ENCODE peak calls at places on chromosome 17, in four cellular contexts. Y is CD4-positive, alpha-beta T cell; V is adipocyte; T is stomach. L is an unnamed sample.

GRCh38 chr17:73205326-73205980 is 12.6 kb downstream of the COG1 start:
- DNase-seq in Y (no peak), V (no peak), T (no peak), L (no peak)

GRCh38 chr17:46983782-46984181 is 4.7 kb upstream of the RPRML start:
- DNase-seq in V (no peak), T (no peak), Y (no peak), L (no peak)

GRCh38 chr17:83062011-83062817 is 17.2 kb upstream of the METRNL start:
- DNase-seq in Y (no peak), T (no peak), V (no peak), L (no peak)

GRCh38 chr17:34892864-34893263 is 68.4 kb downstream of the CCT6B start:
- DNase-seq in T (no peak), V (no peak), Y (no peak), L (no peak)

GRCh38 chr17:4405699-4406098 is 28.0 kb upstream of the SPNS3 start:
- DNase-seq in V (no peak), Y (no peak), T (no peak), L (no peak)

GRCh38 chr17:76414334-76415295 is 30.2 kb downstream of the SPHK1 start:
- DNase-seq in T (peak; percentile 79), Y (no peak), V (peak; percentile 47), L (peak; percentile 44)

GRCh38 chr17:49146620-49147306 is 14.2 kb downstream of the B4GALNT2 start:
- DNase-seq in V (peak; percentile 91), Y (no peak), T (no peak), L (peak; percentile 90)

GRCh38 chr17:556431-556995 is 158.1 kb downstream of the VPS53 start:
- DNase-seq in Y (no peak), T (no peak), V (no peak), L (no peak)

GRCh38 chr17:30351730-30352129 is 17.9 kb upstream of the TMIGD1 start:
- DNase-seq in V (no peak), T (no peak), Y (no peak), L (no peak)

GRCh38 chr17:81648013-81648706 is 8.2 kb downstream of the PDE6G start:
- DNase-seq in T (no peak), Y (no peak), V (no peak), L (no peak)
- H3K27me3 ChIP-seq in T (peaks cover 41% of the 10 kb centered on the region), Y (peaks cover 22% of the 10 kb centered on the region), V (peaks cover 18% of the 10 kb centered on the region), L (peaks cover 22% of the 10 kb centered on the region)

DNA sequence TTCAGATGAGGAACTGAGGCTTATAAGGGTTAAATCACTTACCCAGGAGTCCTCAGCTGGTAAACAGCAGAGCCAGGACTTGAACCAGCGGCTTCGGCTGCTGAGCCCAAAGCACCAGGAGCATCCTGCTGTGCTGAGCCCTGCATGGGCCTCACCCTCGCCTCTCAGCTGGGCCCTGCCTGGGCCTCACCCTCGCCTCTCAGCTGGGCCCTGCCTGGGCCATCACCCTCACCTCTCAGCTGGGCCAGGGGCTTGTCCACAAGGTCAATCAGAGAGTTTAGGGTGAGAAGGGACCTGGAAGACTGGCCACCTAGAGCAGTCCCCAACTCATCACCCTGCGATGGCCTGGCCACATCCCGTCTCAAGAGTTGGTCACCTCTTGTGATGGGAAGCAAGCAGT is 4.2 kb downstream of the STAC2 start:
- DNase-seq in T (no peak), Y (no peak), V (no peak), L (no peak)
- H3K27me3 ChIP-seq in T (peaks cover 30% of the 10 kb centered on the region), Y (peaks cover 31% of the 10 kb centered on the region), V (peaks cover 16% of the 10 kb centered on the region), L (peaks cover 44% of the 10 kb centered on the region)

GRCh38 chr17:45106101-45106500 is 26.2 kb downstream of the PLCD3 start:
- DNase-seq in T (no peak), V (no peak), Y (no peak), L (no peak)
- H3K27me3 ChIP-seq in T (no peaks in the 10 kb centered on the region), V (no peaks in the 10 kb centered on the region), Y (no peaks in the 10 kb centered on the region), L (no peaks in the 10 kb centered on the region)

GRCh38 chr17:37737971-37738370 is 6.9 kb downstream of the HNF1B start:
- DNase-seq in Y (no peak), T (no peak), V (peak; percentile 76), L (no peak)
- H3K27me3 ChIP-seq in Y (peaks cover 60% of the 10 kb centered on the region), T (peaks cover 26% of the 10 kb centered on the region), V (peaks cover 72% of the 10 kb centered on the region), L (peaks cover 57% of the 10 kb centered on the region)

GRCh38 chr17:64779344-64780095 is 117.4 kb upstream of the SMURF2 start:
- DNase-seq in V (no peak), T (no peak), Y (no peak), L (no peak)
- H3K27me3 ChIP-seq in V (no peaks in the 10 kb centered on the region), T (peaks cover 45% of the 10 kb centered on the region), Y (no peaks in the 10 kb centered on the region), L (no peaks in the 10 kb centered on the region)

GRCh38 chr17:36485805-36486203 is 677 bp upstream of the ZNHIT3 start:
- DNase-seq in V (no peak), T (no peak), Y (no peak), L (no peak)

GRCh38 chr17:36485027-36485426 is 1.5 kb upstream of the ZNHIT3 start:
- DNase-seq in V (no peak), Y (no peak), T (no peak), L (no peak)

GRCh38 chr17:36482611-36483504 is 3.6 kb upstream of the ZNHIT3 start:
- DNase-seq in T (peak; percentile 91), V (peak; percentile 90), Y (peak; percentile 51), L (peak; percentile 82)

GRCh38 chr17:36486204-36487194 is at the start of gene ZNHIT3:
- DNase-seq in V (peak; percentile 98), T (peak; percentile 93), Y (peak; percentile 86), L (peak; percentile 94)

GRCh38 chr17:36481829-36482228 is 4.7 kb upstream of the ZNHIT3 start:
- DNase-seq in V (no peak), T (no peak), Y (no peak), L (no peak)
- H3K27me3 ChIP-seq in V (peaks cover 26% of the 10 kb centered on the region), T (peaks cover 5% of the 10 kb centered on the region), Y (peaks cover 11% of the 10 kb centered on the region), L (peaks cover 11% of the 10 kb centered on the region)

GRCh38 chr17:74461646-74462045 is 4.8 kb upstream of the CD300A start:
- DNase-seq in T (no peak), V (no peak), Y (no peak), L (no peak)

GRCh38 chr17:74460996-74461395 is 5.4 kb upstream of the CD300A start:
- DNase-seq in T (no peak), Y (no peak), V (no peak), L (no peak)

GRCh38 chr17:74458835-74459234 is 7.6 kb upstream of the CD300A start:
- DNase-seq in V (no peak), T (no peak), Y (no peak), L (no peak)

GRCh38 chr17:74457820-74458166 is 8.6 kb upstream of the CD300A start:
- DNase-seq in Y (no peak), V (no peak), T (no peak), L (no peak)

DNA sequence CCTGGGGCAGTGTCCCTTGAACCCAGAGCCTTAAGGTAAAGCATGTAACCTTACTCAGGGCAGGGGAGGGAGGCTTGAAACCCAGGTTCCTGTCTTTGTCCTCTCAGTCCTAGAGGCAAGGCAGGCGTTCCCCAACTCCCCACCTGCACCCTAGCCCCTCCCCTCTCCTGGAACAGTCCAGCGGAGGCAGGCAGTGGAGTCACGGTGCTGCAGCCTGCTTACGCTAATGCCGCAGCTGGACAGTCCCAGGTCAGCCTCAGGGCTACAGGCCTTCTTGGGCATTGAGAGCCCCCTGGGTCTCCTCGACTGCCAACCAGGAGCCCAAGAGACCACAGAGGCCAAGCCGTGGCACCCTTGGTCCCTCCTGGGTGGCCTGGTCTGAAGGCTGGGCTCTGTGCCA is 6.8 kb upstream of the CD300A start:
- DNase-seq in Y (no peak), V (no peak), T (no peak), L (no peak)
- H3K27me3 ChIP-seq in Y (no peaks in the 10 kb centered on the region), V (peaks cover 37% of the 10 kb centered on the region), T (no peaks in the 10 kb centered on the region), L (no peaks in the 10 kb centered on the region)

GRCh38 chr17:45751466-45751865 is 32.7 kb upstream of the CRHR1 start:
- DNase-seq in Y (no peak), V (no peak), T (no peak), L (no peak)

GRCh38 chr17:45756266-45756989 is 27.7 kb upstream of the CRHR1 start:
- DNase-seq in V (no peak), T (no peak), Y (no peak), L (no peak)

GRCh38 chr17:45752246-45752645 is 31.9 kb upstream of the CRHR1 start:
- DNase-seq in V (no peak), Y (no peak), T (no peak), L (no peak)

GRCh38 chr17:45755050-45755449 is 29.1 kb upstream of the CRHR1 start:
- DNase-seq in V (no peak), T (no peak), Y (no peak), L (no peak)

DNA sequence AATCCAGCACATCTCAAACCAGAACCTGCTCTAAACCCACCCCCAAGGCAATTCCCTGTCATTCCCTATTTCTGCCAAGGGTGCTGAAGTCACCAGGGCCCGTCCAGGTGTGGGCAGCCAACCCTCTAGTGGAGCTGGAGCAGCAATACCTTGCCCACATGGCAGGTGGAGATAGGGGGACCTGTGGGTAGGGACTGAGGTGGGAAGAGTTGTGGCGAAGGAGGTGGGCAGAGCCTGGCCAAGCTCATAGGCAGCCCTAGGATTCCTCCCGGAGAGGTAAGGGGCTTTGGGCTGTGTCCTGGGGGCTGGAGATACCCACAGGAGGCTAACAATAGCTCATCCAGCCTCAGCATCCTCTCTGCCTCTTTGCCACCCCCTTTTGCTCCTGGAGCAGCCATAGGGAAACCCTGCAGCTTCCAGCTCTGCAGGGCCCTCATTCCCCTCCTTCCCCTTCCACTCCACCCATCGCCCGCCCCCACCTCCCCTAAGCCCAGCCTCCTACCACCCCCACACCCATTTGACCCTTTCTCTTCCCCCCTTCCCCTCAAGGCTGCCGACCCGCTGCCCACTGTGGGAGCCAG is 30.4 kb upstream of the CRHR1 start:
- DNase-seq in V (no peak), Y (no peak), T (no peak), L (no peak)
- H3K27me3 ChIP-seq in V (peaks cover 64% of the 10 kb centered on the region), Y (peaks cover 30% of the 10 kb centered on the region), T (peaks cover 38% of the 10 kb centered on the region), L (no peaks in the 10 kb centered on the region)

DNA sequence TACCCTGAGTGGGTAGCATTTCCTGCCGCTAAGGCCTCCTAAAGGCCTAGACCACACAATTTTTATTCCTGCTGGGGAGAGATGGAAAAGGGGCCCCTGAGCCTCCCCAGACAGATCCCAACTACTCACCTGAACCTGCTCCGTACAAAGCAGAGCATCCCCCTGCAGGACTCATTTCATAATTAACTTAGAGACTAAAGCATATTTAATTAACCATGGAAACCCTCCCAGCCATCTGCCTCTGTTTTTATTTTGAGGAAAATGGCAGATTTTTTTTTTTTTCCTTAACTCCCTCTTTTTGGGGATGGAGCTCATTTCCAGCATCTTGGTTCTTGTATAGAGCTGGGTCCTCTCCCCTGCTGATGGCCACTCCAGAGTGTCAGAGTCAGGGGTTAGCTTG is 96.5 kb upstream of the CRHR1 start:
- DNase-seq in Y (no peak), T (no peak), V (no peak), L (no peak)
- H3K27me3 ChIP-seq in Y (peaks cover 24% of the 10 kb centered on the region), T (peaks cover 13% of the 10 kb centered on the region), V (peaks cover 50% of the 10 kb centered on the region), L (peaks cover 9% of the 10 kb centered on the region)

L was measured in endothelial cell of umbilical vein.